ENCODE peak calls at places on chromosomes 3 and 15, in six cellular contexts. R is stimulated activated CD4-positive, alpha-beta T cell treated with anti-CD3 and anti-CD28 coated beads, Interleukin-15, amount 100 ng/mL, for 1 hour; Q is A549; Z is GM12891; W is occipital lobe; Y is uterus. M is an unnamed sample.

GRCh38 chr3:28994161-28994905 is 286.5 kb upstream of the RBMS3 start:
- DNase-seq in Y (no peak), R (no peak), Q (no peak), W (no peak), Z (no peak), M (no peak)

GRCh38 chr3:51353566-51354140 is 31.4 kb upstream of the MANF start:
- DNase-seq in R (no peak), Z (no peak), Q (no peak), Y (no peak), W (no peak), M (no peak)

GRCh38 chr15:80251505-80252280 is at the start of gene CTXND1:
- DNase-seq in R (no peak), Z (no peak), Q (no peak), Y (no peak), W (no peak), M (no peak)

GRCh38 chr15:46576611-46577010 is 941.8 kb downstream of the SQOR start:
- DNase-seq in Q (no peak), W (no peak), Y (no peak), Z (no peak), R (no peak), M (no peak)

GRCh38 chr15:83088876-83089275 is 18.6 kb upstream of the TM6SF1 start:
- DNase-seq in Q (no peak), Y (no peak), Z (no peak), R (no peak), W (no peak), M (no peak)

GRCh38 chr15:63264685-63265302 is 12.6 kb upstream of the APH1B start:
- DNase-seq in W (no peak), Z (no peak), Q (no peak), Y (no peak), R (no peak), M (no peak)

GRCh38 chr15:100043069-100043641 is 298.6 kb downstream of the ADAMTS17 start:
- DNase-seq in W (no peak), Y (no peak), R (no peak), Q (peak), Z (no peak), M (no peak)

GRCh38 chr3:157136647-157137387 is 23.1 kb downstream of the CCNL1 start:
- DNase-seq in W (no peak), Z (no peak), Q (no peak), R (no peak), Y (no peak), M (no peak)

GRCh38 chr3:130395331-130395730 is 49.9 kb downstream of the COL6A5 start:
- DNase-seq in Q (no peak), Y (no peak), Z (no peak), W (no peak), R (no peak), M (no peak)

GRCh38 chr3:170531557-170532335 is 54.1 kb downstream of the SLC7A14 start:
- DNase-seq in Q (no peak), Z (no peak), W (no peak), R (no peak), Y (peak), M (no peak)

GRCh38 chr3:186254676-186255665 is 107.1 kb downstream of the DGKG start:
- DNase-seq in Q (no peak), R (no peak), Z (peak), Y (no peak), W (peak), M (peak)

GRCh38 chr15:37995461-37996347 is 61.3 kb downstream of the TMCO5A start:
- DNase-seq in R (no peak), Q (peak), Z (no peak), W (peak), Y (peak), M (peak)

GRCh38 chr3:114308830-114309229 is 15.0 kb downstream of the TIGIT start:
- DNase-seq in Y (no peak), R (peak), W (no peak), Q (no peak), Z (no peak), M (no peak)

GRCh38 chr3:195732951-195733350 is 12.2 kb downstream of the MUC20 start:
- DNase-seq in W (no peak), Q (no peak), Y (no peak), Z (no peak), R (no peak), M (no peak)

GRCh38 chr3:52291508-52292181 is 4.0 kb downstream of the GLYCTK start:
- DNase-seq in Y (no peak), W (no peak), Q (no peak), Z (peak), R (peak), M (no peak)

GRCh38 chr3:9902372-9903237 is at the start of gene IL17RE:
- DNase-seq in R (no peak), Z (no peak), Y (no peak), W (no peak), Q (no peak), M (peak)

GRCh38 chr3:59631482-59631881 is 581.7 kb upstream of the CFAP20DC start:
- DNase-seq in Q (no peak), Y (no peak), W (no peak), Z (no peak), R (no peak), M (no peak)

GRCh38 chr3:64176461-64176996 is 48.7 kb downstream of the PRICKLE2 start:
- DNase-seq in Z (no peak), Q (no peak), W (no peak), R (no peak), Y (no peak), M (no peak)

GRCh38 chr3:46936733-46937250 is 39.8 kb downstream of the CCDC12 start:
- DNase-seq in R (no peak), Q (no peak), Y (no peak), W (no peak), Z (no peak), M (no peak)

GRCh38 chr3:133987933-133988484 is 41.7 kb downstream of the SLCO2A1 start:
- DNase-seq in Q (no peak), R (no peak), Z (no peak), Y (no peak), W (no peak), M (no peak)

GRCh38 chr3:50324351-50325144 is 2.0 kb upstream of the HYAL2 start:
- DNase-seq in Q (peak), W (peak), Z (no peak), Y (peak), R (peak), M (peak)

GRCh38 chr15:40282870-40283614 is at the start of gene ANKRD63:
- DNase-seq in Q (no peak), W (no peak), Z (peak), R (peak), Y (no peak), M (no peak)

GRCh38 chr15:90205050-90205848 is 4.1 kb downstream of the SEMA4B start:
- DNase-seq in Z (no peak), W (no peak), Q (no peak), Y (no peak), R (no peak), M (no peak)

GRCh38 chr3:128987701-128988100 is 6.2 kb downstream of the CFAP92 start:
- DNase-seq in Q (no peak), Y (no peak), Z (no peak), R (no peak), W (no peak), M (no peak)

GRCh38 chr3:48414376-48415250 is 15.3 kb downstream of the PLXNB1 start:
- DNase-seq in Z (no peak), W (no peak), Q (no peak), Y (no peak), R (no peak), M (no peak)

GRCh38 chr3:197458179-197458707 is 97.5 kb downstream of the BDH1 start:
- DNase-seq in W (no peak), Q (peak), Z (no peak), Y (no peak), R (no peak), M (no peak)

GRCh38 chr3:4908066-4908768 is 71.0 kb upstream of the BHLHE40 start:
- DNase-seq in R (no peak), Q (no peak), Z (no peak), W (no peak), Y (no peak), M (no peak)

GRCh38 chr3:129404610-129405009 is 23.8 kb downstream of the EFCAB12 start:
- DNase-seq in Y (no peak), Q (no peak), W (no peak), Z (no peak), R (no peak), M (no peak)

M was measured in GDM1.